ENCODE peak calls at places on chromosome 1, in four cellular contexts. One of them, this sample, is unnamed. For H3K27me3, the result is how much of the 10 kb centered on the place peaks cover.

GRCh38 chr1:15758953-15759661 is 512 bp downstream of the FBLIM1 start:
- DNase-seq in colonic mucosa: no peak
- DNase-seq in ovary: peak
- DNase-seq in breast epithelium: no peak
- DNase-seq in this sample: no peak

GRCh38 chr1:204265665-204266064 is 51.9 kb upstream of the GOLT1A start:
- DNase-seq in colonic mucosa: peak
- DNase-seq in ovary: no peak
- DNase-seq in breast epithelium: no peak
- DNase-seq in this sample: no peak

GRCh38 chr1:6612641-6613360 is 730 bp upstream of the PHF13 start:
- DNase-seq in breast epithelium: peak
- DNase-seq in colonic mucosa: peak
- DNase-seq in ovary: no peak
- DNase-seq in this sample: no peak

GRCh38 chr1:64505944-64506658 is 36.2 kb downstream of the CACHD1 start:
- DNase-seq in ovary: peak
- DNase-seq in breast epithelium: peak
- DNase-seq in colonic mucosa: peak
- DNase-seq in this sample: peak

GRCh38 chr1:167703557-167703956 is 18.2 kb upstream of the MPZL1 start:
- DNase-seq in ovary: no peak
- DNase-seq in breast epithelium: no peak
- DNase-seq in colonic mucosa: no peak
- DNase-seq in this sample: no peak

GRCh38 chr1:224509881-224510280 is 75.3 kb upstream of the WDR26 start:
- DNase-seq in colonic mucosa: no peak
- DNase-seq in ovary: no peak
- DNase-seq in breast epithelium: no peak
- DNase-seq in this sample: no peak

GRCh38 chr1:85550784-85551516 is 29.6 kb upstream of the CCN1 start:
- DNase-seq in colonic mucosa: no peak
- DNase-seq in ovary: no peak
- DNase-seq in breast epithelium: no peak
- DNase-seq in this sample: no peak

GRCh38 chr1:230090194-230090711 is 23.2 kb downstream of the GALNT2 start:
- DNase-seq in breast epithelium: no peak
- DNase-seq in ovary: no peak
- DNase-seq in colonic mucosa: no peak
- DNase-seq in this sample: no peak

GRCh38 chr1:246708166-246708565 is 16.0 kb upstream of the SCCPDH start:
- DNase-seq in ovary: no peak
- DNase-seq in breast epithelium: no peak
- DNase-seq in colonic mucosa: no peak
- DNase-seq in this sample: no peak

GRCh38 chr1:38027201-38028104 is 14.9 kb downstream of the UTP11 start:
- DNase-seq in breast epithelium: peak
- DNase-seq in colonic mucosa: no peak
- DNase-seq in ovary: no peak
- DNase-seq in this sample: no peak
- H3K27ac ChIP-seq in breast epithelium: no peak
- H3K27ac ChIP-seq in colonic mucosa: no peak
- H3K27ac ChIP-seq in ovary: no peak
- H3K27ac ChIP-seq in this sample: peak

DNA sequence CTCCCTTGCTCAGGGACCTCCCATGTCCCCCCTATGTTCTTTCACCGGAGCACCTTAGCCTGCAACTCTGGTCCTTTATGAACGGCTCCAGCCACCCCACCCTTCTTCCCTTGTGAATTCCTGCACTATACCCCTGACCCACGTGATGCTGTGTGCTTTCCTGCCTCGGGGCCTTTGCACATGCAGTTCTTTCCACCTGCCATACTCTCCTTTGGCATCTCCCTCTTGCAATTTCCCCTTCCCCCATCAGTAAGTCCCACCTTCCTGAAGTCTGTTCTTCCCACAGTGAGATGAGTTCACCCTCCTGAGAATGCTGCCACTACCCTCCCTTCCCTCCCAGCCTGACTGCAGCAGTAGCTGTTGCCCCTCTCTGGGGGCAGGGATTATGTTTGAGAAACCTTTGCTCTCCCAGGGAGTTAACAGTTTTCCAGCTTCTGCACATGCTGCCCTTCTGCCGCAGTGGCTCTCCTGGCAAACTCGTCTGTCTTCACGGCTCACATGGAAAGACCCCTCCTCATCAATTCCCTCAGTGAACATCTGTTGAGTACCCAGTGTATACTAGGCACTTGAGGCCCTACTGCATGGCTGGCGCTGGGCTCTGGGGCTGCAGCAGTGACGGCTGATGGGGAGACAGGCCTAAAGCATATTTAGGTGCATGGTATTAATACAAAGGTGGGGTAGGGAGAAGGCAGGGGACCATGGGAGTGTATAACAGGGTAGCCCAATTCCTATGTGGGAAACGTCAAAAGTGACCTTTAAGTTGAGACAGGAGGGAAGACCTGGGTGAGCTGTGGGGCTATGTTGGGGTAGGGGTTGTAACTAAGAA is 9.7 kb downstream of the ZNF362 start:
- DNase-seq in colonic mucosa: no peak
- DNase-seq in breast epithelium: no peak
- DNase-seq in ovary: no peak
- DNase-seq in this sample: no peak
- TF ChIP-seq CTCF in colonic mucosa: no peak
- TF ChIP-seq CTCF in breast epithelium: no peak
- TF ChIP-seq CTCF in ovary: no peak
- TF ChIP-seq CTCF in this sample: no peak

GRCh38 chr1:3262681-3263286 is 191.7 kb upstream of the ARHGEF16 start:
- DNase-seq in colonic mucosa: no peak
- DNase-seq in breast epithelium: no peak
- DNase-seq in ovary: no peak
- DNase-seq in this sample: no peak
- H3K27me3 ChIP-seq in colonic mucosa: under half
- H3K27me3 ChIP-seq in breast epithelium: half or more
- H3K27me3 ChIP-seq in ovary: under half
- H3K27me3 ChIP-seq in this sample: under half

DNA sequence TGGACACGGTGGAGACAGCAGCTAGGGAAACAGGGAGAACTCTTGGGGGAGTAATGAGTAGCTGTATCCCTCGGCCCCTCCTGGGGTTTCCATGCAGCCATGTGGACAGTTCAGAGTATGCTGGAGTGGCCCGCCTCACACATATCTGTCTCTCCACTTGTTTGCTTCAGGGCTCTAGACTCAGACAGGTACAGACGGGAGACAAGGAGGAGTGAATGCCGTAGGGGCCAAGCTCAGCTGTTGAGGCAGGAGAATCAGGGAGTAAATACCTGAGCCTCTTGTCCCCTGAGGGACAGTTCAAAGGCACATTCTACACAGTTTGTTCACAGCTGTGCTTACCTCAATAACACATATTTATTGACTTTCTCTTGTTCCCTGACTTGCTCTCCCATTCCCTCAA is 7.7 kb upstream of the PTGFRN start:
- DNase-seq in colonic mucosa: no peak
- DNase-seq in breast epithelium: no peak
- DNase-seq in ovary: no peak
- DNase-seq in this sample: no peak
- H3K27ac ChIP-seq in colonic mucosa: no peak
- H3K27ac ChIP-seq in breast epithelium: no peak
- H3K27ac ChIP-seq in ovary: no peak
- H3K27ac ChIP-seq in this sample: no peak

This sample was measured in WERI-Rb-1.